ENCODE peak calls at places on chromosomes 12 and 14, in nine cellular contexts. M is endothelial cell; X is stimulated activated CD8-positive, alpha-beta memory T cell treated with anti-CD3 and anti-CD28 coated beads, Interleukin-15, amount 100 ng/mL, for 24 hours; Y is lung microvascular endothelial cell; P is retina; Z is HCEC 1CT; V is CD4-positive, CD25-positive, alpha-beta regulatory T cell; T is hypothalamus; W is effector memory CD4-positive, alpha-beta T cell. E is an unnamed sample.

GRCh38 chr14:75277796-75278421 is 719 bp upstream of the FOS start:
- DNase-seq in M (no peak), X (no peak), Y (no peak), P (peak; percentile 77), Z (no peak), V (no peak), T (no peak), W (no peak), E (peak; percentile 67)

GRCh38 chr12:115324949-115325638 is 641.1 kb upstream of the TBX3 start:
- DNase-seq in M (no peak), X (no peak), Y (no peak), P (no peak), Z (no peak), V (no peak), T (no peak), W (no peak), E (no peak)

GRCh38 chr12:51871126-51871525 is 16.8 kb upstream of the ANKRD33 start:
- DNase-seq in M (no peak), X (no peak), Y (no peak), P (no peak), Z (no peak), V (no peak), T (no peak), W (no peak), E (no peak)

GRCh38 chr12:124927325-124928094 is 13.1 kb upstream of the UBC start:
- DNase-seq in M (peak; percentile 87), X (peak; percentile 97), Y (peak; percentile 90), P (peak; percentile 97), Z (peak; percentile 82), V (peak; percentile 78), T (no peak), W (peak; percentile 81), E (peak; percentile 71)

GRCh38 chr12:15265868-15266267 is 44.7 kb upstream of the RERG start:
- DNase-seq in M (no peak), X (no peak), Y (no peak), P (no peak), Z (no peak), V (no peak), T (no peak), W (no peak), E (no peak)

GRCh38 chr14:92632546-92633273 is 115.7 kb downstream of the LGMN start:
- DNase-seq in M (no peak), X (no peak), Y (no peak), P (no peak), Z (no peak), V (no peak), T (no peak), W (no peak), E (no peak)

GRCh38 chr12:87092421-87092820 is 836.2 kb upstream of the MGAT4C start:
- DNase-seq in M (no peak), X (no peak), Y (peak; percentile 69), P (no peak), Z (no peak), V (no peak), T (no peak), W (no peak), E (no peak)

GRCh38 chr14:94903338-94903737 is 133.4 kb upstream of the GSC start:
- DNase-seq in M (no peak), X (no peak), Y (no peak), P (no peak), Z (no peak), V (no peak), T (no peak), W (no peak), E (no peak)

GRCh38 chr14:70692210-70692609 is 50.5 kb downstream of the TTC9 start:
- DNase-seq in M (no peak), X (no peak), Y (no peak), P (no peak), Z (no peak), V (no peak), T (no peak), W (no peak), E (no peak)

GRCh38 chr12:92503029-92503931 is 199.5 kb upstream of the PLEKHG7 start:
- DNase-seq in M (no peak), X (no peak), Y (no peak), P (peak; percentile 3), Z (no peak), V (no peak), T (no peak), W (no peak), E (no peak)

GRCh38 chr14:104661086-104661485 is 28.3 kb upstream of the INF2 start:
- DNase-seq in M (no peak), X (no peak), Y (no peak), P (no peak), Z (no peak), V (no peak), T (no peak), W (no peak), E (no peak)

GRCh38 chr12:532908-533565 is 73.3 kb downstream of the B4GALNT3 start:
- DNase-seq in M (no peak), X (no peak), Y (no peak), P (no peak), Z (peak; percentile 86), V (no peak), T (no peak), W (no peak), E (no peak)

GRCh38 chr12:2944401-2945047 is 14.7 kb upstream of the TEAD4 start:
- DNase-seq in M (peak; percentile 56), X (no peak), Y (peak; percentile 65), P (peak; percentile 44), Z (no peak), V (peak; percentile 14), T (peak; percentile 10), W (peak; percentile 19), E (no peak)

GRCh38 chr14:102591372-102591943 is 991 bp upstream of the RCOR1 start:
- DNase-seq in M (peak; percentile 43), X (no peak), Y (peak; percentile 37), P (peak; percentile 72), Z (peak; percentile 17), V (peak; percentile 32), T (peak; percentile 44), W (peak; percentile 30), E (peak; percentile 34)

GRCh38 chr14:100607611-100607956 is 20.4 kb upstream of the BEGAIN start:
- DNase-seq in M (no peak), X (no peak), Y (no peak), P (no peak), Z (no peak), V (no peak), T (no peak), W (no peak), E (no peak)

GRCh38 chr14:24340606-24341005 is 815 bp upstream of the RIPK3 start:
- DNase-seq in M (no peak), X (no peak), Y (no peak), P (no peak), Z (no peak), V (no peak), T (no peak), W (no peak), E (no peak)

GRCh38 chr12:76866146-76866545 is 12.7 kb downstream of the CSRP2 start:
- DNase-seq in M (no peak), X (no peak), Y (no peak), P (peak; percentile 81), Z (no peak), V (no peak), T (no peak), W (no peak), E (no peak)

GRCh38 chr14:51205486-51205885 is 34.6 kb upstream of the TMX1 start:
- DNase-seq in M (no peak), X (no peak), Y (no peak), P (no peak), Z (no peak), V (no peak), T (no peak), W (no peak), E (no peak)

GRCh38 chr14:105582639-105583038 is 56.3 kb downstream of the TMEM121 start:
- DNase-seq in M (no peak), X (no peak), Y (peak; percentile 9), P (no peak), Z (no peak), V (no peak), T (no peak), W (no peak), E (no peak)

GRCh38 chr12:30400349-30400748 is 295.3 kb downstream of the IPO8 start:
- DNase-seq in M (no peak), X (no peak), Y (no peak), P (no peak), Z (no peak), V (no peak), T (no peak), W (no peak), E (no peak)

GRCh38 chr12:94570161-94570560 is 80.2 kb downstream of the TMCC3 start:
- DNase-seq in M (no peak), X (no peak), Y (no peak), P (no peak), Z (peak; percentile 32), V (no peak), T (no peak), W (no peak), E (peak; percentile 19)